ENCODE peak calls at places on chromosomes 3 and 15, in seven cellular contexts. One of them, this sample, is unnamed.
A peak's percentile ranks its signal among the peaks of the same experiment; 100 is the strongest.

GRCh38 chr15:75864213-75865059 is 21.2 kb downstream of the UBE2Q2 start:
- DNase-seq in tibial artery: no peak
- DNase-seq in amniotic stem cell: no peak
- DNase-seq in AG09309: no peak
- DNase-seq in DMS53: no peak
- DNase-seq in fibroblast of mammary gland: no peak
- DNase-seq in Right ventricle myocardium superior: no peak
- DNase-seq in this sample: no peak

GRCh38 chr3:36843065-36844051 is 79.0 kb upstream of the DCLK3 start:
- DNase-seq in amniotic stem cell: no peak
- DNase-seq in AG09309: no peak
- DNase-seq in DMS53: peak; percentile 57
- DNase-seq in tibial artery: no peak
- DNase-seq in fibroblast of mammary gland: peak; percentile 43
- DNase-seq in Right ventricle myocardium superior: no peak
- DNase-seq in this sample: peak; percentile 67

GRCh38 chr3:4856986-4857385 is 122.3 kb upstream of the BHLHE40 start:
- DNase-seq in tibial artery: no peak
- DNase-seq in fibroblast of mammary gland: no peak
- DNase-seq in AG09309: no peak
- DNase-seq in amniotic stem cell: no peak
- DNase-seq in DMS53: no peak
- DNase-seq in Right ventricle myocardium superior: no peak
- DNase-seq in this sample: no peak

GRCh38 chr15:89642106-89642505 is 13.2 kb downstream of the KIF7 start:
- DNase-seq in tibial artery: peak; percentile 65
- DNase-seq in DMS53: peak; percentile 29
- DNase-seq in amniotic stem cell: no peak
- DNase-seq in AG09309: no peak
- DNase-seq in Right ventricle myocardium superior: no peak
- DNase-seq in fibroblast of mammary gland: no peak
- DNase-seq in this sample: no peak

GRCh38 chr3:64559658-64560057 is 128.1 kb downstream of the ADAMTS9 start:
- DNase-seq in fibroblast of mammary gland: no peak
- DNase-seq in AG09309: no peak
- DNase-seq in amniotic stem cell: no peak
- DNase-seq in DMS53: no peak
- DNase-seq in tibial artery: no peak
- DNase-seq in Right ventricle myocardium superior: no peak
- DNase-seq in this sample: no peak

GRCh38 chr3:143002083-143002712 is 828 bp downstream of the U2SURP start:
- DNase-seq in DMS53: peak; percentile 62
- DNase-seq in amniotic stem cell: no peak
- DNase-seq in AG09309: no peak
- DNase-seq in fibroblast of mammary gland: peak; percentile 41
- DNase-seq in tibial artery: no peak
- DNase-seq in Right ventricle myocardium superior: no peak
- DNase-seq in this sample: peak; percentile 23

GRCh38 chr3:13139471-13140065 is 66.3 kb upstream of the IQSEC1 start:
- DNase-seq in Right ventricle myocardium superior: peak; percentile 9
- DNase-seq in tibial artery: no peak
- DNase-seq in fibroblast of mammary gland: no peak
- DNase-seq in AG09309: no peak
- DNase-seq in amniotic stem cell: no peak
- DNase-seq in DMS53: no peak
- DNase-seq in this sample: no peak

GRCh38 chr15:96392380-96393208 is 62.1 kb downstream of the NR2F2 start:
- DNase-seq in amniotic stem cell: no peak
- DNase-seq in AG09309: no peak
- DNase-seq in DMS53: no peak
- DNase-seq in Right ventricle myocardium superior: no peak
- DNase-seq in fibroblast of mammary gland: no peak
- DNase-seq in tibial artery: no peak
- DNase-seq in this sample: no peak

GRCh38 chr3:153350420-153350819 is 188.4 kb downstream of the RAP2B start:
- DNase-seq in fibroblast of mammary gland: peak; percentile 36
- DNase-seq in AG09309: peak; percentile 56
- DNase-seq in tibial artery: no peak
- DNase-seq in Right ventricle myocardium superior: no peak
- DNase-seq in DMS53: no peak
- DNase-seq in amniotic stem cell: no peak
- DNase-seq in this sample: peak; percentile 70

GRCh38 chr15:67458449-67458848 is 62.5 kb upstream of the C15orf61 start:
- DNase-seq in AG09309: no peak
- DNase-seq in Right ventricle myocardium superior: no peak
- DNase-seq in tibial artery: no peak
- DNase-seq in fibroblast of mammary gland: no peak
- DNase-seq in amniotic stem cell: no peak
- DNase-seq in DMS53: no peak
- DNase-seq in this sample: no peak

GRCh38 chr15:64460737-64461576 is 579 bp downstream of the ZNF609 start:
- DNase-seq in AG09309: peak; percentile 56
- DNase-seq in DMS53: peak; percentile 57
- DNase-seq in tibial artery: peak; percentile 67
- DNase-seq in amniotic stem cell: peak; percentile 64
- DNase-seq in fibroblast of mammary gland: peak; percentile 88
- DNase-seq in Right ventricle myocardium superior: no peak
- DNase-seq in this sample: peak; percentile 88

GRCh38 chr3:100260081-100260684 is 609 bp upstream of the TBC1D23 start:
- DNase-seq in tibial artery: peak; percentile 73
- DNase-seq in amniotic stem cell: no peak
- DNase-seq in fibroblast of mammary gland: peak; percentile 86
- DNase-seq in DMS53: peak; percentile 68
- DNase-seq in Right ventricle myocardium superior: peak; percentile 70
- DNase-seq in AG09309: no peak
- DNase-seq in this sample: peak; percentile 73